ENCODE peak calls at places on chromosomes 6 and 20, in six cellular contexts. C is foreskin fibroblast; G is esophagus muscularis mucosa; X is CD8-positive, alpha-beta T cell; V is psoas muscle; M is breast epithelium. W is an unnamed sample.

GRCh38 chr20:46323557-46323956 is 15.3 kb upstream of the CDH22 start:
- DNase-seq in C (no peak), X (no peak), M (no peak), V (no peak), G (no peak), W (no peak)

GRCh38 chr6:73731285-73731684 is 35.3 kb downstream of the CD109 start:
- DNase-seq in M (no peak), G (no peak), C (no peak), V (no peak), X (no peak), W (no peak)

GRCh38 chr6:3376064-3376463 is 80.8 kb downstream of the SLC22A23 start:
- DNase-seq in C (no peak), V (no peak), M (no peak), G (no peak), X (no peak), W (no peak)

GRCh38 chr20:10576411-10576810 is 97.4 kb downstream of the JAG1 start:
- DNase-seq in G (no peak), C (peak; percentile 59), X (no peak), M (no peak), V (no peak), W (no peak)

GRCh38 chr6:11711644-11711993 is 67.0 kb downstream of the ADTRP start:
- DNase-seq in G (no peak), V (no peak), M (no peak), C (no peak), X (no peak), W (no peak)

GRCh38 chr6:76435174-76435573 is 362.7 kb upstream of the IMPG1 start:
- DNase-seq in X (no peak), G (no peak), V (no peak), M (no peak), C (no peak), W (no peak)

GRCh38 chr20:52105045-52105572 is 86.5 kb downstream of the ZFP64 start:
- DNase-seq in M (no peak), V (no peak), C (peak; percentile 68), G (no peak), X (no peak), W (no peak)

GRCh38 chr6:119858901-119859300 is 509.3 kb upstream of the MAN1A1 start:
- DNase-seq in M (no peak), X (no peak), C (peak; percentile 50), G (no peak), V (no peak), W (no peak)

GRCh38 chr20:49610701-49611538 is 43.0 kb upstream of the PTGIS start:
- DNase-seq in M (peak; percentile 63), G (no peak), C (peak; percentile 76), V (peak; percentile 80), X (peak; percentile 52), W (peak; percentile 91)

GRCh38 chr6:164478426-164478825 is 831.0 kb downstream of the C6orf118 start:
- DNase-seq in G (no peak), C (no peak), V (no peak), X (no peak), M (no peak), W (no peak)

GRCh38 chr6:87393026-87393622 is 14.6 kb upstream of the CFAP206 start:
- DNase-seq in G (no peak), M (no peak), C (peak; percentile 78), X (no peak), V (no peak), W (peak; percentile 23)

GRCh38 chr20:35111141-35111888 is 18.7 kb upstream of the TRPC4AP start:
- DNase-seq in V (no peak), C (peak; percentile 89), M (no peak), G (no peak), X (no peak), W (no peak)

GRCh38 chr6:17086469-17086868 is 15.4 kb upstream of the STMND1 start:
- DNase-seq in C (peak; percentile 87), G (no peak), V (no peak), X (no peak), M (peak; percentile 53), W (peak; percentile 48)

DNA sequence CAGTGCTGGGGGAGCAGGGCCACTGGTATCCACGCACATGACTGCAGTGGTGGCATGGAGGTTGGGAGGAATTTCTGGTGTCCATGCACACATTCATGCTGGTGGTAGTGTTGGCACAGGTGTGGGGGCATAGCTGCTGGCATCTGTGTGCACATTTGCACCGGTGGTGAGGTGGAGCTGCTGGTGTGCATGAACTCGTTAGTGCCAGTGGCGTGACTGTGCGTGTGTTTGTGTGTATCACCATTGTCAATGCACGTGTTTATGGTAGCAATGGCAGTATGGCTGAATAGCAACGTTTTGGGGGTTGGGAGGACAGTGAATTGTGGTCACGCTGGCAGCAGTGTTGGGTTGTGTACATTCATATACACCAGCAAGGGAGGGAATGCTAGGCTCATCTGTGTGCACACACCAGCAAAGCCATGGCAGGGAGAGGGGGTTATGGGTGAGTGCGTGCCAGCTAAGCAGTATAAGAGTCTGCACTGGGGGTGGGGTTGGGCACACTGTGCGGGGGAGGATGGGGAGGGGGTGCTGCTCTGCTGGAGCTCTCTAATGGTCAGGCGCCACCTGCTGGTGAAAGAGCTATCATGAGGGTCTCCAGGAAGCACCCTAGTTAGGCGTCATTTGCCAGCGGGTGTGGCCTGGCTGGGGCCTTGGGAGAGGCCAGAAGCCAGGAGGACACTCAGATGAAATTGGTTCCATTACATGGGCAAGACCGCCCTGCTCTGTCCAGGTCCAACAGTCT is 626.1 kb upstream of the ID4 start:
- DNase-seq in V (no peak), G (no peak), X (no peak), C (no peak), M (no peak), W (no peak)
- TF ChIP-seq CTCF in V (peak; percentile 14), G (no peak), X (no peak), C (no peak), M (no peak), W (no peak)

GRCh38 chr6:105990151-105990550 is 96.0 kb upstream of the PRDM1 start:
- DNase-seq in M (no peak), X (no peak), V (no peak), C (no peak), G (no peak), W (no peak)

GRCh38 chr6:105993769-105994521 is 92.2 kb upstream of the PRDM1 start:
- DNase-seq in G (no peak), X (no peak), M (no peak), C (peak; percentile 74), V (peak; percentile 22), W (peak; percentile 74)

GRCh38 chr6:105991561-105992314 is 94.4 kb upstream of the PRDM1 start:
- DNase-seq in M (no peak), X (no peak), C (peak; percentile 24), G (no peak), V (no peak), W (peak; percentile 80)

GRCh38 chr6:105993341-105993740 is 92.8 kb upstream of the PRDM1 start:
- DNase-seq in X (no peak), V (no peak), G (no peak), M (no peak), C (no peak), W (no peak)

GRCh38 chr6:105992315-105992961 is 93.7 kb upstream of the PRDM1 start:
- DNase-seq in G (no peak), M (peak; percentile 83), X (peak; percentile 73), V (peak; percentile 78), C (peak; percentile 92), W (peak; percentile 95)
- TF ChIP-seq CTCF in G (no peak), M (no peak), X (no peak), V (no peak), C (no peak), W (no peak)

DNA sequence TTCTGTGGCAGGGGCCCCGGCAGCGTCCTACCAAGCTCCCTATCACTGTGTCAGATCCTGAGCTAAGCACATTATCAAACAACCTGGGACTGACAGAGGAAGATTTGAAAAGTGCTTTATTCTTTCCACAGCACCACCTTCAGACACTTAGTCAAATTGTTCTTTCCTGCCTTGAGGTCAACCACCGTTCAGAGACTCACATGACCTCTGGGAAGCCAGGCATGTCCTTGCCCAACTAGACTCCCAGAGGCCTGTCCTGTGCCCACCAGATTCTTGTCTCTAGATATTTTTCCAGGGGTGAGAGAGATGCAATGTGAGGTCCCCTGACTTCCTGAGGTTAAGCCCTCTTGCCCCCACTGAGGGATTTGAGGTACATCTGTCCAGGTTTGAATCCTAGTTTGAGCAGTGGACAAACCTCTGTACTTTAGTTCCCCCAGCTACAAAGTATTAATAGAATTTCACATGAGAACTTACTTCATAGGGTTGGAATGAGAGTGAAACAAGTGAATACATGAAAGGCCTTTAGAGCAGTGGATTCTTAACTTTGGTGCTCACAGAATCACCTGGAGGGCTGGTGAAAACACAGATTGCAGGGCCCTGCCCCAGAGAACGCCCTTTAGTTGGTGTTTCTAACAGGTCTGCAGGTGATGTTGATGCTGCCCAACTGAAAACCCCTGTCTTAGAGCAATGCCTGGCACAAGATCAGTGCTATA is 179.8 kb downstream of the CLIC5 start:
- DNase-seq in G (no peak), V (no peak), C (no peak), M (no peak), X (no peak), W (no peak)
- TF ChIP-seq CTCF in G (no peak), V (no peak), C (no peak), M (no peak), X (no peak), W (no peak)

DNA sequence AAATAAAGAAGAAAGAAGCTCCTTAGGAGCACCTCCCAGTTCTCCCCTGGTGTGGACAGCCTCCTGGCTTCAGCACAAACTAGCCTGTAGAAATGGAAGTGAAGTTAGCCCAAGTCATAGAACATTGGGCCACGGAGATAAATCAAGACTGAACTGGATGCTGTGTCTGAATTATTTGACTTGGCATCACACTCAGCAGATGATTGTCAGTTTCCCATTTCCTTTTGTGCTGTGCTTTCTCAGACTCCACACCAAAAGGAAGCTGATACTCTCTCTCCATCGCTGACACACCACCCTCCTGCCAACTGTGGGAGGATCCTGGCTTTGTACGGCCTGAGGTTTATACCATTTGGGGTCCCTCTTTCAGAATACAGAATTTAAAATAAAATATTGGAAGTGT is 209.8 kb downstream of the TFAP2A start:
- DNase-seq in X (no peak), V (no peak), G (no peak), C (no peak), M (no peak), W (no peak)
- TF ChIP-seq CTCF in X (no peak), V (no peak), G (no peak), C (no peak), M (no peak), W (no peak)